ENCODE peak calls at places on chromosomes 7 and 10, in five cellular contexts. One of them, this sample, is unnamed.

GRCh38 chr7:131554880-131555516 is 1.4 kb downstream of the PODXL start:
- DNase-seq in GDM1: no peak
- DNase-seq in midbrain: no peak
- DNase-seq in Daoy: no peak
- DNase-seq in C1 segment of cervical spinal cord: no peak
- DNase-seq in this sample: no peak

GRCh38 chr7:74412603-74413002 is 41.1 kb upstream of the GTF2IRD1 start:
- DNase-seq in C1 segment of cervical spinal cord: no peak
- DNase-seq in midbrain: no peak
- DNase-seq in GDM1: no peak
- DNase-seq in Daoy: peak; percentile 46
- DNase-seq in this sample: no peak

GRCh38 chr7:146656988-146657387 is 540.4 kb downstream of the CNTNAP2 start:
- DNase-seq in midbrain: no peak
- DNase-seq in Daoy: no peak
- DNase-seq in GDM1: no peak
- DNase-seq in C1 segment of cervical spinal cord: no peak
- DNase-seq in this sample: no peak

GRCh38 chr7:23687011-23687410 is 7.0 kb downstream of the FAM221A start:
- DNase-seq in Daoy: no peak
- DNase-seq in GDM1: no peak
- DNase-seq in midbrain: no peak
- DNase-seq in C1 segment of cervical spinal cord: no peak
- DNase-seq in this sample: no peak

GRCh38 chr7:33753881-33754525 is 151.3 kb upstream of the BMPER start:
- DNase-seq in midbrain: no peak
- DNase-seq in GDM1: no peak
- DNase-seq in C1 segment of cervical spinal cord: no peak
- DNase-seq in Daoy: no peak
- DNase-seq in this sample: no peak

GRCh38 chr10:132570771-132571564 is 33.4 kb downstream of the INPP5A start:
- DNase-seq in Daoy: peak; percentile 11
- DNase-seq in midbrain: no peak
- DNase-seq in C1 segment of cervical spinal cord: no peak
- DNase-seq in GDM1: no peak
- DNase-seq in this sample: no peak

GRCh38 chr10:25600651-25601050 is 333.4 kb upstream of the MYO3A start:
- DNase-seq in Daoy: no peak
- DNase-seq in GDM1: no peak
- DNase-seq in midbrain: no peak
- DNase-seq in C1 segment of cervical spinal cord: no peak
- DNase-seq in this sample: no peak

GRCh38 chr10:59876695-59877094 is 29.7 kb downstream of the CCDC6 start:
- DNase-seq in C1 segment of cervical spinal cord: no peak
- DNase-seq in Daoy: no peak
- DNase-seq in midbrain: no peak
- DNase-seq in GDM1: no peak
- DNase-seq in this sample: no peak

GRCh38 chr10:125235093-125236069 is 75.0 kb upstream of the CTBP2 start:
- DNase-seq in midbrain: no peak
- DNase-seq in C1 segment of cervical spinal cord: no peak
- DNase-seq in Daoy: no peak
- DNase-seq in GDM1: no peak
- DNase-seq in this sample: no peak

GRCh38 chr10:50625663-50626062 is 1.9 kb upstream of the SGMS1 start:
- DNase-seq in Daoy: no peak
- DNase-seq in GDM1: no peak
- DNase-seq in C1 segment of cervical spinal cord: no peak
- DNase-seq in midbrain: peak; percentile 67
- DNase-seq in this sample: no peak

GRCh38 chr7:131604841-131605279 is 48.4 kb upstream of the PODXL start:
- DNase-seq in C1 segment of cervical spinal cord: no peak
- DNase-seq in midbrain: no peak
- DNase-seq in Daoy: peak; percentile 82
- DNase-seq in GDM1: no peak
- DNase-seq in this sample: no peak

GRCh38 chr7:76424413-76425111 is at the start of gene ZP3:
- DNase-seq in C1 segment of cervical spinal cord: no peak
- DNase-seq in GDM1: no peak
- DNase-seq in Daoy: no peak
- DNase-seq in midbrain: no peak
- DNase-seq in this sample: no peak

GRCh38 chr10:16756561-16757221 is 60.5 kb downstream of the RSU1 start:
- DNase-seq in C1 segment of cervical spinal cord: no peak
- DNase-seq in midbrain: no peak
- DNase-seq in GDM1: no peak
- DNase-seq in Daoy: no peak
- DNase-seq in this sample: no peak

GRCh38 chr7:142511801-142512200 is 237.5 kb upstream of the PRSS1 start:
- DNase-seq in GDM1: no peak
- DNase-seq in C1 segment of cervical spinal cord: no peak
- DNase-seq in midbrain: no peak
- DNase-seq in Daoy: no peak
- DNase-seq in this sample: no peak

GRCh38 chr10:14163374-14164125 is 167.2 kb downstream of the FRMD4A start:
- DNase-seq in GDM1: no peak
- DNase-seq in midbrain: peak; percentile 40
- DNase-seq in C1 segment of cervical spinal cord: no peak
- DNase-seq in Daoy: peak; percentile 8
- DNase-seq in this sample: no peak